ENCODE peak calls at places on chromosomes 4 and X, in ten cellular contexts. One of them, this sample, is unnamed.

GRCh38 chrX:71098302-71098701 is 2.7 kb downstream of the FOXO4 start:
- DNase-seq in CD8-positive, alpha-beta memory T cell: peak; percentile 78
- DNase-seq in left lung: peak; percentile 75
- DNase-seq in head of caudate nucleus: peak; percentile 54
- DNase-seq in heart right ventricle: peak; percentile 43
- DNase-seq in mucosa of descending colon: peak; percentile 70
- DNase-seq in activated CD4-positive, alpha-beta T cell treated with anti-CD3 and anti-CD28 coated beads, Interleukin-2, amount 50 U/mL, for 1 hour: peak; percentile 76
- DNase-seq in adrenal gland: peak; percentile 43
- DNase-seq in stimulated activated CD4-positive, alpha-beta T cell treated with anti-CD3 and anti-CD28 coated beads, Interleukin-2, amount 100 ng/mL, for 48 hours: peak; percentile 54
- DNase-seq in activated gamma-delta T cell treated with Interleukin-2 at 50 U/mL for 16 hours: peak; percentile 80
- DNase-seq in this sample: no peak

GRCh38 chr4:115090483-115091075 is 22.8 kb downstream of the NDST4 start:
- DNase-seq in heart right ventricle: no peak
- DNase-seq in adrenal gland: no peak
- DNase-seq in stimulated activated CD4-positive, alpha-beta T cell treated with anti-CD3 and anti-CD28 coated beads, Interleukin-2, amount 100 ng/mL, for 48 hours: no peak
- DNase-seq in mucosa of descending colon: no peak
- DNase-seq in left lung: no peak
- DNase-seq in activated CD4-positive, alpha-beta T cell treated with anti-CD3 and anti-CD28 coated beads, Interleukin-2, amount 50 U/mL, for 1 hour: no peak
- DNase-seq in activated gamma-delta T cell treated with Interleukin-2 at 50 U/mL for 16 hours: no peak
- DNase-seq in head of caudate nucleus: no peak
- DNase-seq in CD8-positive, alpha-beta memory T cell: no peak
- DNase-seq in this sample: peak; percentile 2

GRCh38 chrX:53312946-53313745 is 31.8 kb upstream of the IQSEC2 start:
- DNase-seq in left lung: no peak
- DNase-seq in stimulated activated CD4-positive, alpha-beta T cell treated with anti-CD3 and anti-CD28 coated beads, Interleukin-2, amount 100 ng/mL, for 48 hours: peak; percentile 45
- DNase-seq in activated gamma-delta T cell treated with Interleukin-2 at 50 U/mL for 16 hours: peak; percentile 67
- DNase-seq in heart right ventricle: peak; percentile 26
- DNase-seq in CD8-positive, alpha-beta memory T cell: peak; percentile 55
- DNase-seq in head of caudate nucleus: peak; percentile 80
- DNase-seq in activated CD4-positive, alpha-beta T cell treated with anti-CD3 and anti-CD28 coated beads, Interleukin-2, amount 50 U/mL, for 1 hour: peak; percentile 56
- DNase-seq in adrenal gland: peak; percentile 72
- DNase-seq in mucosa of descending colon: peak; percentile 80
- DNase-seq in this sample: peak; percentile 9

GRCh38 chrX:136765957-136766356 is 14.8 kb downstream of the ARHGEF6 start:
- DNase-seq in heart right ventricle: no peak
- DNase-seq in adrenal gland: peak; percentile 28
- DNase-seq in mucosa of descending colon: no peak
- DNase-seq in left lung: no peak
- DNase-seq in head of caudate nucleus: no peak
- DNase-seq in CD8-positive, alpha-beta memory T cell: no peak
- DNase-seq in activated gamma-delta T cell treated with Interleukin-2 at 50 U/mL for 16 hours: no peak
- DNase-seq in activated CD4-positive, alpha-beta T cell treated with anti-CD3 and anti-CD28 coated beads, Interleukin-2, amount 50 U/mL, for 1 hour: no peak
- DNase-seq in stimulated activated CD4-positive, alpha-beta T cell treated with anti-CD3 and anti-CD28 coated beads, Interleukin-2, amount 100 ng/mL, for 48 hours: no peak
- DNase-seq in this sample: no peak

GRCh38 chrX:11890843-11891514 is 132.9 kb downstream of the MSL3 start:
- DNase-seq in CD8-positive, alpha-beta memory T cell: no peak
- DNase-seq in activated gamma-delta T cell treated with Interleukin-2 at 50 U/mL for 16 hours: no peak
- DNase-seq in left lung: no peak
- DNase-seq in stimulated activated CD4-positive, alpha-beta T cell treated with anti-CD3 and anti-CD28 coated beads, Interleukin-2, amount 100 ng/mL, for 48 hours: no peak
- DNase-seq in adrenal gland: no peak
- DNase-seq in head of caudate nucleus: no peak
- DNase-seq in activated CD4-positive, alpha-beta T cell treated with anti-CD3 and anti-CD28 coated beads, Interleukin-2, amount 50 U/mL, for 1 hour: no peak
- DNase-seq in heart right ventricle: peak; percentile 30
- DNase-seq in mucosa of descending colon: peak; percentile 11
- DNase-seq in this sample: no peak

GRCh38 chr4:52863324-52863723 is 1.2 kb downstream of the RASL11B start:
- DNase-seq in left lung: no peak
- DNase-seq in CD8-positive, alpha-beta memory T cell: no peak
- DNase-seq in heart right ventricle: no peak
- DNase-seq in adrenal gland: no peak
- DNase-seq in activated CD4-positive, alpha-beta T cell treated with anti-CD3 and anti-CD28 coated beads, Interleukin-2, amount 50 U/mL, for 1 hour: no peak
- DNase-seq in stimulated activated CD4-positive, alpha-beta T cell treated with anti-CD3 and anti-CD28 coated beads, Interleukin-2, amount 100 ng/mL, for 48 hours: no peak
- DNase-seq in head of caudate nucleus: no peak
- DNase-seq in mucosa of descending colon: no peak
- DNase-seq in activated gamma-delta T cell treated with Interleukin-2 at 50 U/mL for 16 hours: no peak
- DNase-seq in this sample: no peak

GRCh38 chr4:142838781-142839180 is 7.3 kb downstream of the INPP4B start:
- DNase-seq in adrenal gland: no peak
- DNase-seq in activated CD4-positive, alpha-beta T cell treated with anti-CD3 and anti-CD28 coated beads, Interleukin-2, amount 50 U/mL, for 1 hour: no peak
- DNase-seq in activated gamma-delta T cell treated with Interleukin-2 at 50 U/mL for 16 hours: no peak
- DNase-seq in heart right ventricle: no peak
- DNase-seq in head of caudate nucleus: no peak
- DNase-seq in left lung: no peak
- DNase-seq in stimulated activated CD4-positive, alpha-beta T cell treated with anti-CD3 and anti-CD28 coated beads, Interleukin-2, amount 100 ng/mL, for 48 hours: no peak
- DNase-seq in mucosa of descending colon: no peak
- DNase-seq in CD8-positive, alpha-beta memory T cell: no peak
- DNase-seq in this sample: no peak

GRCh38 chr4:184977747-184978146 is 40.5 kb upstream of the HELT start:
- DNase-seq in activated gamma-delta T cell treated with Interleukin-2 at 50 U/mL for 16 hours: no peak
- DNase-seq in left lung: no peak
- DNase-seq in mucosa of descending colon: no peak
- DNase-seq in stimulated activated CD4-positive, alpha-beta T cell treated with anti-CD3 and anti-CD28 coated beads, Interleukin-2, amount 100 ng/mL, for 48 hours: no peak
- DNase-seq in activated CD4-positive, alpha-beta T cell treated with anti-CD3 and anti-CD28 coated beads, Interleukin-2, amount 50 U/mL, for 1 hour: no peak
- DNase-seq in heart right ventricle: no peak
- DNase-seq in adrenal gland: no peak
- DNase-seq in head of caudate nucleus: no peak
- DNase-seq in CD8-positive, alpha-beta memory T cell: no peak
- DNase-seq in this sample: no peak

GRCh38 chr4:130080872-130081451 is 985.0 kb downstream of the C4orf33 start:
- DNase-seq in activated gamma-delta T cell treated with Interleukin-2 at 50 U/mL for 16 hours: no peak
- DNase-seq in CD8-positive, alpha-beta memory T cell: no peak
- DNase-seq in mucosa of descending colon: peak; percentile 35
- DNase-seq in left lung: no peak
- DNase-seq in activated CD4-positive, alpha-beta T cell treated with anti-CD3 and anti-CD28 coated beads, Interleukin-2, amount 50 U/mL, for 1 hour: no peak
- DNase-seq in head of caudate nucleus: no peak
- DNase-seq in heart right ventricle: no peak
- DNase-seq in stimulated activated CD4-positive, alpha-beta T cell treated with anti-CD3 and anti-CD28 coated beads, Interleukin-2, amount 100 ng/mL, for 48 hours: no peak
- DNase-seq in adrenal gland: no peak
- DNase-seq in this sample: no peak

GRCh38 chrX:3697701-3698279 is 15.7 kb downstream of the PRKX start:
- DNase-seq in CD8-positive, alpha-beta memory T cell: no peak
- DNase-seq in head of caudate nucleus: peak; percentile 41
- DNase-seq in stimulated activated CD4-positive, alpha-beta T cell treated with anti-CD3 and anti-CD28 coated beads, Interleukin-2, amount 100 ng/mL, for 48 hours: no peak
- DNase-seq in activated gamma-delta T cell treated with Interleukin-2 at 50 U/mL for 16 hours: no peak
- DNase-seq in heart right ventricle: peak; percentile 22
- DNase-seq in activated CD4-positive, alpha-beta T cell treated with anti-CD3 and anti-CD28 coated beads, Interleukin-2, amount 50 U/mL, for 1 hour: no peak
- DNase-seq in left lung: no peak
- DNase-seq in adrenal gland: no peak
- DNase-seq in mucosa of descending colon: no peak
- DNase-seq in this sample: peak; percentile 95

GRCh38 chrX:112746812-112747630 is 67.3 kb upstream of the LHFPL1 start:
- DNase-seq in mucosa of descending colon: no peak
- DNase-seq in activated CD4-positive, alpha-beta T cell treated with anti-CD3 and anti-CD28 coated beads, Interleukin-2, amount 50 U/mL, for 1 hour: no peak
- DNase-seq in left lung: no peak
- DNase-seq in stimulated activated CD4-positive, alpha-beta T cell treated with anti-CD3 and anti-CD28 coated beads, Interleukin-2, amount 100 ng/mL, for 48 hours: no peak
- DNase-seq in adrenal gland: no peak
- DNase-seq in activated gamma-delta T cell treated with Interleukin-2 at 50 U/mL for 16 hours: no peak
- DNase-seq in head of caudate nucleus: no peak
- DNase-seq in heart right ventricle: no peak
- DNase-seq in CD8-positive, alpha-beta memory T cell: no peak
- DNase-seq in this sample: no peak

GRCh38 chr4:27123050-27123768 is 262.6 kb downstream of the STIM2 start:
- DNase-seq in head of caudate nucleus: no peak
- DNase-seq in CD8-positive, alpha-beta memory T cell: no peak
- DNase-seq in left lung: no peak
- DNase-seq in activated CD4-positive, alpha-beta T cell treated with anti-CD3 and anti-CD28 coated beads, Interleukin-2, amount 50 U/mL, for 1 hour: no peak
- DNase-seq in heart right ventricle: no peak
- DNase-seq in activated gamma-delta T cell treated with Interleukin-2 at 50 U/mL for 16 hours: no peak
- DNase-seq in stimulated activated CD4-positive, alpha-beta T cell treated with anti-CD3 and anti-CD28 coated beads, Interleukin-2, amount 100 ng/mL, for 48 hours: no peak
- DNase-seq in mucosa of descending colon: peak; percentile 80
- DNase-seq in adrenal gland: no peak
- DNase-seq in this sample: peak; percentile 18

GRCh38 chr4:4677825-4678522 is 136.1 kb upstream of the STX18 start:
- DNase-seq in mucosa of descending colon: no peak
- DNase-seq in heart right ventricle: no peak
- DNase-seq in adrenal gland: no peak
- DNase-seq in CD8-positive, alpha-beta memory T cell: no peak
- DNase-seq in left lung: no peak
- DNase-seq in activated gamma-delta T cell treated with Interleukin-2 at 50 U/mL for 16 hours: no peak
- DNase-seq in activated CD4-positive, alpha-beta T cell treated with anti-CD3 and anti-CD28 coated beads, Interleukin-2, amount 50 U/mL, for 1 hour: no peak
- DNase-seq in head of caudate nucleus: peak; percentile 42
- DNase-seq in stimulated activated CD4-positive, alpha-beta T cell treated with anti-CD3 and anti-CD28 coated beads, Interleukin-2, amount 100 ng/mL, for 48 hours: no peak
- DNase-seq in this sample: no peak

GRCh38 chr4:66906314-66906713 is 639.0 kb downstream of the CENPC start:
- DNase-seq in adrenal gland: no peak
- DNase-seq in head of caudate nucleus: no peak
- DNase-seq in activated gamma-delta T cell treated with Interleukin-2 at 50 U/mL for 16 hours: no peak
- DNase-seq in activated CD4-positive, alpha-beta T cell treated with anti-CD3 and anti-CD28 coated beads, Interleukin-2, amount 50 U/mL, for 1 hour: no peak
- DNase-seq in CD8-positive, alpha-beta memory T cell: no peak
- DNase-seq in stimulated activated CD4-positive, alpha-beta T cell treated with anti-CD3 and anti-CD28 coated beads, Interleukin-2, amount 100 ng/mL, for 48 hours: no peak
- DNase-seq in left lung: no peak
- DNase-seq in heart right ventricle: no peak
- DNase-seq in mucosa of descending colon: no peak
- DNase-seq in this sample: no peak

GRCh38 chr4:140326395-140326993 is 47.0 kb upstream of the SCOC start:
- DNase-seq in head of caudate nucleus: no peak
- DNase-seq in left lung: no peak
- DNase-seq in adrenal gland: peak; percentile 34
- DNase-seq in activated gamma-delta T cell treated with Interleukin-2 at 50 U/mL for 16 hours: no peak
- DNase-seq in stimulated activated CD4-positive, alpha-beta T cell treated with anti-CD3 and anti-CD28 coated beads, Interleukin-2, amount 100 ng/mL, for 48 hours: no peak
- DNase-seq in CD8-positive, alpha-beta memory T cell: no peak
- DNase-seq in heart right ventricle: no peak
- DNase-seq in mucosa of descending colon: peak; percentile 54
- DNase-seq in activated CD4-positive, alpha-beta T cell treated with anti-CD3 and anti-CD28 coated beads, Interleukin-2, amount 50 U/mL, for 1 hour: no peak
- DNase-seq in this sample: no peak

GRCh38 chr4:140448830-140449229 is 21.4 kb upstream of the CLGN start:
- DNase-seq in heart right ventricle: no peak
- DNase-seq in mucosa of descending colon: no peak
- DNase-seq in stimulated activated CD4-positive, alpha-beta T cell treated with anti-CD3 and anti-CD28 coated beads, Interleukin-2, amount 100 ng/mL, for 48 hours: no peak
- DNase-seq in activated CD4-positive, alpha-beta T cell treated with anti-CD3 and anti-CD28 coated beads, Interleukin-2, amount 50 U/mL, for 1 hour: no peak
- DNase-seq in left lung: no peak
- DNase-seq in head of caudate nucleus: no peak
- DNase-seq in adrenal gland: no peak
- DNase-seq in activated gamma-delta T cell treated with Interleukin-2 at 50 U/mL for 16 hours: no peak
- DNase-seq in CD8-positive, alpha-beta memory T cell: no peak
- DNase-seq in this sample: no peak

GRCh38 chr4:41331224-41331623 is 74.5 kb downstream of the UCHL1 start:
- DNase-seq in activated CD4-positive, alpha-beta T cell treated with anti-CD3 and anti-CD28 coated beads, Interleukin-2, amount 50 U/mL, for 1 hour: no peak
- DNase-seq in head of caudate nucleus: no peak
- DNase-seq in left lung: no peak
- DNase-seq in CD8-positive, alpha-beta memory T cell: no peak
- DNase-seq in mucosa of descending colon: no peak
- DNase-seq in heart right ventricle: no peak
- DNase-seq in adrenal gland: no peak
- DNase-seq in stimulated activated CD4-positive, alpha-beta T cell treated with anti-CD3 and anti-CD28 coated beads, Interleukin-2, amount 100 ng/mL, for 48 hours: no peak
- DNase-seq in activated gamma-delta T cell treated with Interleukin-2 at 50 U/mL for 16 hours: no peak
- DNase-seq in this sample: no peak

GRCh38 chr4:126539771-126540170 is 1093.0 kb upstream of the INTU start:
- DNase-seq in CD8-positive, alpha-beta memory T cell: no peak
- DNase-seq in activated gamma-delta T cell treated with Interleukin-2 at 50 U/mL for 16 hours: no peak
- DNase-seq in heart right ventricle: no peak
- DNase-seq in left lung: no peak
- DNase-seq in adrenal gland: no peak
- DNase-seq in activated CD4-positive, alpha-beta T cell treated with anti-CD3 and anti-CD28 coated beads, Interleukin-2, amount 50 U/mL, for 1 hour: no peak
- DNase-seq in mucosa of descending colon: no peak
- DNase-seq in head of caudate nucleus: no peak
- DNase-seq in stimulated activated CD4-positive, alpha-beta T cell treated with anti-CD3 and anti-CD28 coated beads, Interleukin-2, amount 100 ng/mL, for 48 hours: no peak
- DNase-seq in this sample: no peak

GRCh38 chr4:83731609-83732008 is 195.7 kb downstream of the GPAT3 start:
- DNase-seq in stimulated activated CD4-positive, alpha-beta T cell treated with anti-CD3 and anti-CD28 coated beads, Interleukin-2, amount 100 ng/mL, for 48 hours: no peak
- DNase-seq in left lung: no peak
- DNase-seq in mucosa of descending colon: no peak
- DNase-seq in activated CD4-positive, alpha-beta T cell treated with anti-CD3 and anti-CD28 coated beads, Interleukin-2, amount 50 U/mL, for 1 hour: no peak
- DNase-seq in activated gamma-delta T cell treated with Interleukin-2 at 50 U/mL for 16 hours: no peak
- DNase-seq in head of caudate nucleus: no peak
- DNase-seq in adrenal gland: no peak
- DNase-seq in heart right ventricle: no peak
- DNase-seq in CD8-positive, alpha-beta memory T cell: no peak
- DNase-seq in this sample: no peak

GRCh38 chrX:116285506-116285905 is 115.0 kb downstream of the AGTR2 start:
- DNase-seq in mucosa of descending colon: no peak
- DNase-seq in head of caudate nucleus: no peak
- DNase-seq in left lung: no peak
- DNase-seq in CD8-positive, alpha-beta memory T cell: no peak
- DNase-seq in adrenal gland: no peak
- DNase-seq in activated gamma-delta T cell treated with Interleukin-2 at 50 U/mL for 16 hours: no peak
- DNase-seq in activated CD4-positive, alpha-beta T cell treated with anti-CD3 and anti-CD28 coated beads, Interleukin-2, amount 50 U/mL, for 1 hour: no peak
- DNase-seq in heart right ventricle: no peak
- DNase-seq in stimulated activated CD4-positive, alpha-beta T cell treated with anti-CD3 and anti-CD28 coated beads, Interleukin-2, amount 100 ng/mL, for 48 hours: no peak
- DNase-seq in this sample: no peak

GRCh38 chr4:1752284-1753041 is 31.1 kb downstream of the TACC3 start:
- DNase-seq in mucosa of descending colon: peak; percentile 39
- DNase-seq in activated CD4-positive, alpha-beta T cell treated with anti-CD3 and anti-CD28 coated beads, Interleukin-2, amount 50 U/mL, for 1 hour: no peak
- DNase-seq in activated gamma-delta T cell treated with Interleukin-2 at 50 U/mL for 16 hours: no peak
- DNase-seq in left lung: no peak
- DNase-seq in heart right ventricle: no peak
- DNase-seq in CD8-positive, alpha-beta memory T cell: no peak
- DNase-seq in head of caudate nucleus: no peak
- DNase-seq in stimulated activated CD4-positive, alpha-beta T cell treated with anti-CD3 and anti-CD28 coated beads, Interleukin-2, amount 100 ng/mL, for 48 hours: peak; percentile 23
- DNase-seq in adrenal gland: no peak
- DNase-seq in this sample: no peak

GRCh38 chr4:59630235-59630634 is 1569.9 kb upstream of the ADGRL3 start:
- DNase-seq in head of caudate nucleus: no peak
- DNase-seq in mucosa of descending colon: no peak
- DNase-seq in heart right ventricle: no peak
- DNase-seq in left lung: no peak
- DNase-seq in activated CD4-positive, alpha-beta T cell treated with anti-CD3 and anti-CD28 coated beads, Interleukin-2, amount 50 U/mL, for 1 hour: no peak
- DNase-seq in adrenal gland: no peak
- DNase-seq in stimulated activated CD4-positive, alpha-beta T cell treated with anti-CD3 and anti-CD28 coated beads, Interleukin-2, amount 100 ng/mL, for 48 hours: no peak
- DNase-seq in CD8-positive, alpha-beta memory T cell: no peak
- DNase-seq in activated gamma-delta T cell treated with Interleukin-2 at 50 U/mL for 16 hours: no peak
- DNase-seq in this sample: no peak

GRCh38 chr4:37770016-37770415 is 56.5 kb upstream of the PGM2 start:
- DNase-seq in stimulated activated CD4-positive, alpha-beta T cell treated with anti-CD3 and anti-CD28 coated beads, Interleukin-2, amount 100 ng/mL, for 48 hours: no peak
- DNase-seq in adrenal gland: no peak
- DNase-seq in head of caudate nucleus: no peak
- DNase-seq in mucosa of descending colon: no peak
- DNase-seq in CD8-positive, alpha-beta memory T cell: no peak
- DNase-seq in heart right ventricle: no peak
- DNase-seq in activated CD4-positive, alpha-beta T cell treated with anti-CD3 and anti-CD28 coated beads, Interleukin-2, amount 50 U/mL, for 1 hour: no peak
- DNase-seq in activated gamma-delta T cell treated with Interleukin-2 at 50 U/mL for 16 hours: no peak
- DNase-seq in left lung: no peak
- DNase-seq in this sample: peak; percentile 9

GRCh38 chr4:96677499-96677898 is 837.6 kb downstream of the PDHA2 start:
- DNase-seq in stimulated activated CD4-positive, alpha-beta T cell treated with anti-CD3 and anti-CD28 coated beads, Interleukin-2, amount 100 ng/mL, for 48 hours: no peak
- DNase-seq in activated gamma-delta T cell treated with Interleukin-2 at 50 U/mL for 16 hours: no peak
- DNase-seq in adrenal gland: no peak
- DNase-seq in heart right ventricle: no peak
- DNase-seq in CD8-positive, alpha-beta memory T cell: no peak
- DNase-seq in mucosa of descending colon: no peak
- DNase-seq in activated CD4-positive, alpha-beta T cell treated with anti-CD3 and anti-CD28 coated beads, Interleukin-2, amount 50 U/mL, for 1 hour: no peak
- DNase-seq in head of caudate nucleus: no peak
- DNase-seq in left lung: no peak
- DNase-seq in this sample: peak; percentile 5